ENCODE peak calls at places on chromosomes 13 and 19, in five cellular contexts. V, T, Z, M and K are unnamed samples.
A peak's percentile ranks its signal among the peaks of the same experiment; 100 is the strongest.

GRCh38 chr13:57629821-57630235 is 1.7 kb upstream of the PCDH17 start:
- DNase-seq in V (peak; percentile 96), T (no peak), Z (no peak), M (no peak), K (no peak)

GRCh38 chr13:38090913-38091312 is 221.3 kb upstream of the TRPC4 start:
- DNase-seq in V (no peak), T (no peak), Z (no peak), M (peak; percentile 14), K (no peak)

GRCh38 chr19:54725321-54725720 is 1.1 kb downstream of the KIR3DL3 start:
- DNase-seq in V (no peak), T (no peak), Z (no peak), M (no peak), K (no peak)

GRCh38 chr13:63209330-63210017 is 1793.8 kb upstream of the PCDH20 start:
- DNase-seq in V (no peak), T (no peak), Z (no peak), M (no peak), K (no peak)

GRCh38 chr13:45269204-45269603 is 68.4 kb upstream of the KCTD4 start:
- DNase-seq in V (no peak), T (no peak), Z (no peak), M (no peak), K (no peak)

GRCh38 chr13:97946951-97947588 is 6.4 kb upstream of the IPO5 start:
- DNase-seq in V (no peak), T (no peak), Z (no peak), M (no peak), K (peak; percentile 85)

GRCh38 chr13:96473463-96474157 is 383.7 kb downstream of the HS6ST3 start:
- DNase-seq in V (no peak), T (no peak), Z (no peak), M (no peak), K (no peak)

GRCh38 chr13:110017379-110017778 is 231.0 kb upstream of the IRS2 start:
- DNase-seq in V (no peak), T (no peak), Z (peak; percentile 9), M (no peak), K (peak; percentile 87)

DNA sequence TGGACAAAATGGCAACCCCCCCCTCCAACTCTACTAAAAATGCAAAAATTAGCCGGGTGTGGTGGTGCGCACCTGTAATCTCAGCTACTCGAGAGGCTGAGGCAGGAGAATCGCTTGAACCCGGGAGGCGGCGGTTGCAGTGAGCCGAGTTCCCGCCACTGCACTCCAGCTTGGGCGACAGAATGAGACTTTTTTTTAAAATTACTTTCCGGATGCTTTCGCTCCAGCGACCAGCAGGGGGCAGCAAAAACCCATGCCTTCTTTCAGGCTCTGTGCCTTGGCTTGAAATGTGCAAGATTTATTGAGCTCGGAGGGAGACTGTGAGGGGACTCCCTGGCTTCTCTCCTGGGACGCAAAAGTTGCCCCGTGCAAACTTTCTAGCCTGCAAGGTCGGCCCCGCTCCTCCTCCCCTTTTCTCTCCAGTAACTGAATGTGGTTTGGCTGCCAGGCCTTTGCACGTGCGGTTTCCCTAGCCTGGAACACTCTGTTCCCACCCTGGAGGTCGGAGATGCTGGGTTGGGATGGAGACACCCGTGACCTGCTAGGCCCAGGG is 61.4 kb upstream of the NFIC start:
- DNase-seq in V (peak; percentile 93), T (peak; percentile 48), Z (peak; percentile 74), M (peak; percentile 71), K (peak; percentile 29)
- TF ChIP-seq CTCF in V (peak; percentile 90), T (peak; percentile 86), Z (peak; percentile 67), M (peak; percentile 58), K (peak; percentile 95)

DNA sequence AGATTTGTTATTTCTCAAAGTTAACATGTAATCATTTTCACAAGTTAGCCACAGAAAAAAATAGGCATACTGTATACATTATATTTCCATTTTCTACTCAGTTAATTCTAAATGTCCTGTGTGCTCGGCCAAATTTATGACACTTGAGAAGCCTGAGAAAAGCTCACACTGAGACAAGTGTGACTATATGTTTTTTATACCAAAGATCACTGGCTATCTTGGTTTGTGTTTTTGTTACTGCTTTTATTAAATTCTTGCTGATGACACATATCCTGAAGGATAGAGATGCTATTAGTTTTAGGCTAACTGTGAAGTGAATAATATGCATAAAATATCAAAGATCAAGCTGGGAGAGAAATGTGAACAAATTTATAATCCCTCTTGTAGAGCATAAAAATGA is 49.3 kb upstream of the IL17D start:
- DNase-seq in V (no peak), T (no peak), Z (no peak), M (no peak), K (peak; percentile 9)
- TF ChIP-seq CTCF in V (no peak), T (no peak), Z (no peak), M (no peak), K (no peak)

DNA sequence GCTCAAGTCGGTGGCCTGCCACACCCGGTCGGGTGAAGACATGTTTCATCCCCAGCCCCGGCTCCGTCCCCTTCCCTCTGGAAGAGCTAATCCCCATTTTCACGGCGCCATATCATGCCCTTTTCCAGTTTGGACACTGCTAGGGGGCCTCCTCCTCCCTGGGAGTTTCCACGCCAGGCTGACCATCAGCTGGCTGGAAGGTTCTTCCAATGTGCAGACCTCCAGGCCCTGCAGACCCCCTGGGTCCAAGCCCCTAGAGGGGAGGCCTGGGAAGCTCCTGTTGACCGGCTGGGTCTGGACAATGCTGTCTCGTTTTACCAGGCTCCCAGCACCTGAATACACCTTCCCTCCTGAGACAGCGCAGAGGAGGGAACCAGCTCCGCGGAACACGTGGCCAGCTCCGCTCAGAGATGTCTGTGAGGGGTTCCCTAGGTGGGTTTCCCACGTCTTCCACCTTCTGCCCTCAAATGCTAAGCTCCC is 44.7 kb upstream of the RANBP3 start:
- DNase-seq in V (no peak), T (no peak), Z (no peak), M (no peak), K (no peak)
- TF ChIP-seq CTCF in V (no peak), T (no peak), Z (no peak), M (no peak), K (peak; percentile 60)

GRCh38 chr19:21610787-21611186 is 105.4 kb downstream of the ZNF429 start:
- DNase-seq in V (no peak), T (no peak), Z (no peak), M (no peak), K (no peak)
- TF ChIP-seq CTCF in V (no peak), T (no peak), Z (no peak), M (no peak), K (no peak)